ENCODE peak calls at places on chromosomes 6 and 20, in four cellular contexts. One of them, this sample, is unnamed.
A peak's percentile ranks its signal among the peaks of the same experiment; 100 is the strongest.

GRCh38 chr20:58133020-58133419 is 95.4 kb downstream of the ANKRD60 start:
- DNase-seq in HepG2: no peak
- DNase-seq in AG08396: no peak
- DNase-seq in pons: no peak
- DNase-seq in this sample: no peak

GRCh38 chr20:58982406-58983114 is 1.5 kb downstream of the NELFCD start:
- DNase-seq in pons: no peak
- DNase-seq in HepG2: no peak
- DNase-seq in AG08396: no peak
- DNase-seq in this sample: no peak

GRCh38 chr20:4130404-4131189 is 115.2 kb upstream of the RNF24 start:
- DNase-seq in AG08396: no peak
- DNase-seq in pons: no peak
- DNase-seq in HepG2: no peak
- DNase-seq in this sample: no peak

GRCh38 chr6:57261896-57262295 is 39.8 kb upstream of the RAB23 start:
- DNase-seq in AG08396: no peak
- DNase-seq in HepG2: no peak
- DNase-seq in pons: peak; percentile 22
- DNase-seq in this sample: peak; percentile 6

GRCh38 chr20:63494420-63495166 is 4.3 kb downstream of the EEF1A2 start:
- DNase-seq in HepG2: no peak
- DNase-seq in AG08396: no peak
- DNase-seq in pons: no peak
- DNase-seq in this sample: no peak

GRCh38 chr6:5036309-5036708 is 32.5 kb upstream of the RPP40 start:
- DNase-seq in AG08396: no peak
- DNase-seq in HepG2: peak; percentile 64
- DNase-seq in pons: no peak
- DNase-seq in this sample: no peak

GRCh38 chr6:170095273-170095976 is 195.5 kb downstream of the DLL1 start:
- DNase-seq in pons: no peak
- DNase-seq in HepG2: no peak
- DNase-seq in AG08396: no peak
- DNase-seq in this sample: no peak

GRCh38 chr6:49326337-49326736 is 136.7 kb downstream of the MMUT start:
- DNase-seq in HepG2: no peak
- DNase-seq in pons: no peak
- DNase-seq in AG08396: peak; percentile 7
- DNase-seq in this sample: no peak

GRCh38 chr6:161598896-161599295 is 325.0 kb upstream of the AGPAT4 start:
- DNase-seq in pons: no peak
- DNase-seq in HepG2: no peak
- DNase-seq in AG08396: no peak
- DNase-seq in this sample: no peak

GRCh38 chr6:32982702-32983492 is 14.5 kb downstream of the BRD2 start:
- DNase-seq in HepG2: no peak
- DNase-seq in pons: no peak
- DNase-seq in AG08396: no peak
- DNase-seq in this sample: peak; percentile 76

This sample was measured in cerebellar cortex.